ENCODE peak calls at places on chromosome 10, in seven cellular contexts. Y is T-helper 1 cell; T is caudate nucleus; C is NCI-H1092 treated with DMSO at 0.1 percent for 48 hours; R is stimulated activated CD4-positive, alpha-beta T cell treated with anti-CD3 and anti-CD28 coated beads, Interleukin-2, amount 100 ng/mL, for 24 hours; L is stimulated activated CD8-positive, alpha-beta memory T cell treated with anti-CD3 and anti-CD28 coated beads, Interleukin-4, amount 100 ng/mL, for 1 hour; G is cardiac fibroblast. A is an unnamed sample.

GRCh38 chr10:26216577-26216948 is at the start of gene GAD2:
- DNase-seq in C (no peak), R (no peak), Y (no peak), T (no peak), G (no peak), L (no peak), A (no peak)

GRCh38 chr10:34139559-34139958 is 675.5 kb downstream of the PARD3 start:
- DNase-seq in L (no peak), T (no peak), C (no peak), Y (no peak), R (no peak), G (peak), A (no peak)

GRCh38 chr10:34866848-34867247 is 51.8 kb upstream of the PARD3 start:
- DNase-seq in Y (no peak), L (no peak), C (no peak), G (no peak), R (no peak), T (no peak), A (no peak)

GRCh38 chr10:11367505-11367904 is 243.9 kb downstream of the USP6NL start:
- DNase-seq in L (no peak), T (no peak), G (no peak), R (no peak), C (no peak), Y (no peak), A (no peak)

GRCh38 chr10:106557951-106558733 is 606.4 kb downstream of the SORCS1 start:
- DNase-seq in Y (no peak), C (no peak), R (no peak), G (peak), T (no peak), L (no peak), A (no peak)

GRCh38 chr10:117139581-117140524 is 1.8 kb upstream of the VAX1 start:
- DNase-seq in Y (no peak), T (no peak), L (no peak), C (no peak), R (no peak), G (no peak), A (no peak)

GRCh38 chr10:29908977-29909376 is 150.4 kb downstream of the JCAD start:
- DNase-seq in R (no peak), C (peak), L (no peak), Y (no peak), T (no peak), G (no peak), A (no peak)

GRCh38 chr10:50968386-50969091 is 83.1 kb upstream of the A1CF start:
- DNase-seq in L (no peak), G (no peak), R (no peak), Y (no peak), T (no peak), C (no peak), A (no peak)

GRCh38 chr10:110414563-110415309 is 83.0 kb upstream of the DUSP5 start:
- DNase-seq in Y (peak), G (peak), R (peak), T (peak), C (no peak), L (peak), A (peak)

GRCh38 chr10:114027951-114028350 is 15.7 kb upstream of the ADRB1 start:
- DNase-seq in R (no peak), C (no peak), L (no peak), T (no peak), G (no peak), Y (no peak), A (no peak)

GRCh38 chr10:44498222-44498621 is 113.3 kb upstream of the CXCL12 start:
- DNase-seq in R (no peak), L (no peak), T (no peak), G (no peak), Y (no peak), C (no peak), A (no peak)

GRCh38 chr10:85235258-85235657 is 906.9 kb downstream of the CCSER2 start:
- DNase-seq in Y (no peak), G (no peak), T (no peak), R (no peak), L (no peak), C (no peak), A (no peak)

GRCh38 chr10:129863231-129863663 is 100.8 kb downstream of the EBF3 start:
- DNase-seq in C (no peak), G (no peak), T (no peak), Y (no peak), L (no peak), R (no peak), A (no peak)

GRCh38 chr10:126110434-126110833 is 214.1 kb downstream of the FANK1 start:
- DNase-seq in L (no peak), Y (no peak), T (no peak), R (no peak), C (no peak), G (peak), A (no peak)

GRCh38 chr10:23968296-23968695 is 240.6 kb upstream of the KIAA1217 start:
- DNase-seq in Y (no peak), C (no peak), R (no peak), T (no peak), G (no peak), L (no peak), A (no peak)